ENCODE peak calls at places on chromosomes 6 and 20, in five cellular contexts. One of them, this sample, is unnamed.

GRCh38 chr6:43444036-43444435 is 11.3 kb downstream of the DLK2 start:
- DNase-seq in A549: no peak
- DNase-seq in HepG2: no peak
- DNase-seq in K562: no peak
- DNase-seq in H1: no peak
- DNase-seq in this sample: no peak

GRCh38 chr20:64146301-64146935 is 17.8 kb upstream of the MYT1 start:
- DNase-seq in A549: no peak
- DNase-seq in HepG2: no peak
- DNase-seq in K562: no peak
- DNase-seq in H1: no peak
- DNase-seq in this sample: no peak

GRCh38 chr20:64219202-64219601 is 36.3 kb upstream of the PCMTD2 start:
- DNase-seq in A549: no peak
- DNase-seq in HepG2: no peak
- DNase-seq in K562: no peak
- DNase-seq in H1: no peak
- DNase-seq in this sample: no peak

GRCh38 chr6:11245406-11245990 is 13.0 kb upstream of the NEDD9 start:
- DNase-seq in A549: no peak
- DNase-seq in HepG2: no peak
- DNase-seq in K562: no peak
- DNase-seq in H1: no peak
- DNase-seq in this sample: no peak

GRCh38 chr6:108309844-108310243 is 15.0 kb downstream of the AFG1L start:
- DNase-seq in A549: no peak
- DNase-seq in HepG2: no peak
- DNase-seq in K562: no peak
- DNase-seq in H1: no peak
- DNase-seq in this sample: no peak

GRCh38 chr6:44246663-44247337 is at the start of gene HSP90AB1:
- DNase-seq in A549: peak; percentile 99
- DNase-seq in HepG2: peak; percentile 98
- DNase-seq in K562: peak; percentile 98
- DNase-seq in H1: peak; percentile 94
- DNase-seq in this sample: peak; percentile 98

GRCh38 chr6:160116411-160116810 is 5.2 kb upstream of the SLC22A1 start:
- DNase-seq in A549: no peak
- DNase-seq in HepG2: no peak
- DNase-seq in K562: no peak
- DNase-seq in H1: no peak
- DNase-seq in this sample: no peak

GRCh38 chr20:2701671-2702081 is 9.1 kb downstream of the EBF4 start:
- DNase-seq in A549: no peak
- DNase-seq in HepG2: no peak
- DNase-seq in K562: no peak
- DNase-seq in H1: no peak
- DNase-seq in this sample: no peak

GRCh38 chr20:32912688-32913087 is 54.0 kb downstream of the EFCAB8 start:
- DNase-seq in A549: no peak
- DNase-seq in HepG2: no peak
- DNase-seq in K562: no peak
- DNase-seq in H1: no peak
- DNase-seq in this sample: no peak

GRCh38 chr6:170405311-170405975 is 98.9 kb downstream of the FAM120B start:
- DNase-seq in A549: no peak
- DNase-seq in HepG2: no peak
- DNase-seq in K562: no peak
- DNase-seq in H1: no peak
- DNase-seq in this sample: peak; percentile 97

GRCh38 chr6:162562041-162562440 is 165.5 kb downstream of the PRKN start:
- DNase-seq in A549: no peak
- DNase-seq in HepG2: no peak
- DNase-seq in K562: no peak
- DNase-seq in H1: no peak
- DNase-seq in this sample: no peak

GRCh38 chr6:52207066-52207465 is 20.9 kb downstream of the IL17A start:
- DNase-seq in A549: no peak
- DNase-seq in HepG2: no peak
- DNase-seq in K562: no peak
- DNase-seq in H1: no peak
- DNase-seq in this sample: no peak

GRCh38 chr20:50704971-50705370 is 13.6 kb upstream of the RIPOR3 start:
- DNase-seq in A549: no peak
- DNase-seq in HepG2: no peak
- DNase-seq in K562: no peak
- DNase-seq in H1: no peak
- DNase-seq in this sample: peak; percentile 87

GRCh38 chr6:104700371-104701185 is 159.1 kb downstream of the HACE1 start:
- DNase-seq in A549: no peak
- DNase-seq in HepG2: no peak
- DNase-seq in K562: no peak
- DNase-seq in H1: no peak
- DNase-seq in this sample: no peak

GRCh38 chr6:7254980-7255825 is 57.8 kb downstream of the SSR1 start:
- DNase-seq in A549: no peak
- DNase-seq in HepG2: no peak
- DNase-seq in K562: peak; percentile 71
- DNase-seq in H1: no peak
- DNase-seq in this sample: no peak

GRCh38 chr6:105359419-105360366 is 43.2 kb downstream of the PREP start:
- DNase-seq in A549: peak; percentile 56
- DNase-seq in HepG2: no peak
- DNase-seq in K562: peak; percentile 18
- DNase-seq in H1: no peak
- DNase-seq in this sample: peak; percentile 96

GRCh38 chr20:51447097-51447764 is 95.3 kb downstream of the NFATC2 start:
- DNase-seq in A549: peak; percentile 77
- DNase-seq in HepG2: peak; percentile 49
- DNase-seq in K562: no peak
- DNase-seq in H1: no peak
- DNase-seq in this sample: peak; percentile 98

GRCh38 chr20:3203315-3204123 is 963 bp downstream of the DDRGK1 start:
- DNase-seq in A549: no peak
- DNase-seq in HepG2: peak; percentile 50
- DNase-seq in K562: peak; percentile 63
- DNase-seq in H1: no peak
- DNase-seq in this sample: no peak

GRCh38 chr6:156175971-156176421 is 601.2 kb upstream of the ARID1B start:
- DNase-seq in A549: peak; percentile 29
- DNase-seq in HepG2: peak; percentile 8
- DNase-seq in K562: no peak
- DNase-seq in H1: peak; percentile 73
- DNase-seq in this sample: no peak

GRCh38 chr6:97282238-97282725 is 734 bp downstream of the MMS22L start:
- DNase-seq in A549: no peak
- DNase-seq in HepG2: peak; percentile 9
- DNase-seq in K562: peak; percentile 60
- DNase-seq in H1: no peak
- DNase-seq in this sample: no peak

GRCh38 chr6:24720131-24720603 is 1.2 kb upstream of the C6orf62 start:
- DNase-seq in A549: peak; percentile 27
- DNase-seq in HepG2: peak; percentile 32
- DNase-seq in K562: peak; percentile 59
- DNase-seq in H1: no peak
- DNase-seq in this sample: peak; percentile 28

GRCh38 chr6:87351583-87351982 is 7.0 kb downstream of the C6orf163 start:
- DNase-seq in A549: no peak
- DNase-seq in HepG2: no peak
- DNase-seq in K562: no peak
- DNase-seq in H1: no peak
- DNase-seq in this sample: no peak

GRCh38 chr6:53432318-53433161 is 83.8 kb upstream of the ELOVL5 start:
- DNase-seq in A549: peak; percentile 63
- DNase-seq in HepG2: peak; percentile 93
- DNase-seq in K562: no peak
- DNase-seq in H1: no peak
- DNase-seq in this sample: peak; percentile 81

GRCh38 chr6:1392813-1393640 is 3.7 kb downstream of the FOXF2 start:
- DNase-seq in A549: no peak
- DNase-seq in HepG2: no peak
- DNase-seq in K562: no peak
- DNase-seq in H1: no peak
- DNase-seq in this sample: no peak

GRCh38 chr20:58669287-58670006 is 18.4 kb downstream of the STX16 start:
- DNase-seq in A549: no peak
- DNase-seq in HepG2: no peak
- DNase-seq in K562: no peak
- DNase-seq in H1: peak; percentile 64
- DNase-seq in this sample: no peak

GRCh38 chr20:32278199-32278643 is 770 bp downstream of the KIF3B start:
- DNase-seq in A549: no peak
- DNase-seq in HepG2: no peak
- DNase-seq in K562: no peak
- DNase-seq in H1: no peak
- DNase-seq in this sample: peak; percentile 17

GRCh38 chr6:16633961-16634360 is 127.3 kb downstream of the ATXN1 start:
- DNase-seq in A549: no peak
- DNase-seq in HepG2: no peak
- DNase-seq in K562: no peak
- DNase-seq in H1: no peak
- DNase-seq in this sample: no peak

GRCh38 chr6:150857062-150857905 is 8.2 kb upstream of the MTHFD1L start:
- DNase-seq in A549: peak; percentile 90
- DNase-seq in HepG2: peak; percentile 15
- DNase-seq in K562: no peak
- DNase-seq in H1: no peak
- DNase-seq in this sample: peak; percentile 100

GRCh38 chr20:16701296-16701695 is 28.5 kb upstream of the SNRPB2 start:
- DNase-seq in A549: peak; percentile 33
- DNase-seq in HepG2: peak; percentile 40
- DNase-seq in K562: no peak
- DNase-seq in H1: no peak
- DNase-seq in this sample: no peak

GRCh38 chr6:106444777-106445507 is 84.4 kb downstream of the CRYBG1 start:
- DNase-seq in A549: peak; percentile 66
- DNase-seq in HepG2: peak; percentile 58
- DNase-seq in K562: peak; percentile 71
- DNase-seq in H1: no peak
- DNase-seq in this sample: peak; percentile 69
- TF ChIP-seq CEBPB in A549: no peak
- TF ChIP-seq CEBPB in HepG2: peak; percentile 33
- TF ChIP-seq CEBPB in K562: peak; percentile 73
- TF ChIP-seq CEBPB in H1: no peak
- TF ChIP-seq CEBPB in this sample: peak; percentile 57

GRCh38 chr20:53993310-53993709 is 77.1 kb downstream of the BCAS1 start:
- DNase-seq in A549: no peak
- DNase-seq in HepG2: no peak
- DNase-seq in K562: no peak
- DNase-seq in H1: no peak
- DNase-seq in this sample: no peak

GRCh38 chr20:53989977-53990376 is 80.4 kb downstream of the BCAS1 start:
- DNase-seq in A549: no peak
- DNase-seq in HepG2: no peak
- DNase-seq in K562: no peak
- DNase-seq in H1: no peak
- DNase-seq in this sample: no peak

GRCh38 chr20:53990768-53991472 is 79.5 kb downstream of the BCAS1 start:
- DNase-seq in A549: no peak
- DNase-seq in HepG2: no peak
- DNase-seq in K562: no peak
- DNase-seq in H1: no peak
- DNase-seq in this sample: no peak

GRCh38 chr20:53986037-53986436 is 84.4 kb downstream of the BCAS1 start:
- DNase-seq in A549: no peak
- DNase-seq in HepG2: no peak
- DNase-seq in K562: no peak
- DNase-seq in H1: no peak
- DNase-seq in this sample: no peak

DNA sequence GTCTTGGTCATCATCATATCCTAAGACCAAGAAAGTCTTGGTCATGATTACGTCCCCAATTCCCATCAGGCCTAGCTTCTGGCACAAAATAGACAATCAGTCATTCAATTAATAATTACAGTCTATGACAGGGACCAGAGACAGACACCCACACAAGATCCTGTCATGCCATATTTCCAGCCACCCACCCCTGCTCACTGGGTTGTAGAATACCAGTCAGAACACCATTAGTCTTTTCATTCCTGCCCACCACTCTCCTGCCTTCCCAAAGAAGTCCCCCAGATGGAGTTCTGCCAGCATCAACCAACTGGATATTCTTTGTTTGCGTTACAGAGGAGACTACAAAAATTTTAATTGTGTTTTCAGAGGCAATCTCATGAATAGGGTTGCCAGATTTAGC is 81.0 kb downstream of the BCAS1 start:
- DNase-seq in A549: no peak
- DNase-seq in HepG2: no peak
- DNase-seq in K562: no peak
- DNase-seq in H1: no peak
- DNase-seq in this sample: no peak
- TF ChIP-seq RAD21 in A549: no peak
- TF ChIP-seq RAD21 in HepG2: no peak
- TF ChIP-seq RAD21 in K562: no peak
- TF ChIP-seq RAD21 in H1: no peak
- TF ChIP-seq RAD21 in this sample: no peak

GRCh38 chr6:72416744-72417143 is 205.1 kb upstream of the KCNQ5 start:
- DNase-seq in A549: no peak
- DNase-seq in HepG2: no peak
- DNase-seq in K562: no peak
- DNase-seq in H1: no peak
- DNase-seq in this sample: no peak

GRCh38 chr6:72421387-72421786 is 200.5 kb upstream of the KCNQ5 start:
- DNase-seq in A549: no peak
- DNase-seq in HepG2: no peak
- DNase-seq in K562: no peak
- DNase-seq in H1: no peak
- DNase-seq in this sample: no peak

GRCh38 chr6:72422126-72422680 is 199.7 kb upstream of the KCNQ5 start:
- DNase-seq in A549: no peak
- DNase-seq in HepG2: no peak
- DNase-seq in K562: no peak
- DNase-seq in H1: no peak
- DNase-seq in this sample: peak; percentile 53

GRCh38 chr6:72418495-72418894 is 203.4 kb upstream of the KCNQ5 start:
- DNase-seq in A549: no peak
- DNase-seq in HepG2: no peak
- DNase-seq in K562: no peak
- DNase-seq in H1: no peak
- DNase-seq in this sample: peak; percentile 89

GRCh38 chr6:72420409-72420808 is 201.5 kb upstream of the KCNQ5 start:
- DNase-seq in A549: no peak
- DNase-seq in HepG2: no peak
- DNase-seq in K562: no peak
- DNase-seq in H1: no peak
- DNase-seq in this sample: no peak
- TF ChIP-seq MAFK in A549: no peak
- TF ChIP-seq MAFK in HepG2: no peak
- TF ChIP-seq MAFK in K562: no peak
- TF ChIP-seq MAFK in H1: no peak
- TF ChIP-seq MAFK in this sample: no peak

DNA sequence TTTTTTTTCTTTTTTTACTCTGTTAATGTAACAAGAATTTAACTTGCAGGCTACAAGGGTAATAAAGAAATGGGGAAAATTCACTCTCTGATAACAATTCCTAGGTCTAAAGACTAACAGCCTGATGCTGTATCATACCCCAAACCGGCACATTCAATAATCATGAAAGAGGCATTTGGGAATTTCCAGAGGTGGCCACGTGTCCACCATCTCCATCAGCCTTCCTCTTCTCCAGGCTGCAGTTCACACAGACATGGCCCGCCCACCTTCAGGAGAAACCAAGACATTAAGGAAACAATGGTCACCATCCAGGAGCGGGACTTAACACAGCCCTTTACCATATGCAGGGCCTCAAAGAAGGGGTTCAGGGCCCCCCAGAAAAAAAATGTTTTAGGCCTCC is 44.8 kb downstream of the PDE10A start:
- DNase-seq in A549: no peak
- DNase-seq in HepG2: no peak
- DNase-seq in K562: no peak
- DNase-seq in H1: no peak
- DNase-seq in this sample: peak; percentile 41
- TF ChIP-seq CEBPB in A549: no peak
- TF ChIP-seq CEBPB in HepG2: no peak
- TF ChIP-seq CEBPB in K562: no peak
- TF ChIP-seq CEBPB in H1: no peak
- TF ChIP-seq CEBPB in this sample: no peak